ENCODE peak calls at places on chromosomes 16 and 17, in five cellular contexts. One of them, this sample, is unnamed.

GRCh38 chr17:57518587-57519118 is 226.4 kb downstream of the CCDC182 start:
- DNase-seq in SHP77 treated with DMSO at 0.1 percent for 48 hours: peak; percentile 96
- DNase-seq in AG04450: no peak
- DNase-seq in hepatic stellate cell: no peak
- DNase-seq in activated T-cell treated with anti-CD3 and anti-CD28 coated beads for 1 hour: no peak
- DNase-seq in this sample: no peak

GRCh38 chr17:32943647-32944191 is 15.8 kb downstream of the TMEM98 start:
- DNase-seq in hepatic stellate cell: no peak
- DNase-seq in SHP77 treated with DMSO at 0.1 percent for 48 hours: no peak
- DNase-seq in AG04450: peak; percentile 38
- DNase-seq in activated T-cell treated with anti-CD3 and anti-CD28 coated beads for 1 hour: no peak
- DNase-seq in this sample: no peak

GRCh38 chr17:61124562-61124961 is 275.1 kb upstream of the TBX2 start:
- DNase-seq in AG04450: no peak
- DNase-seq in activated T-cell treated with anti-CD3 and anti-CD28 coated beads for 1 hour: no peak
- DNase-seq in hepatic stellate cell: no peak
- DNase-seq in SHP77 treated with DMSO at 0.1 percent for 48 hours: no peak
- DNase-seq in this sample: no peak

GRCh38 chr16:85757341-85757822 is 6.5 kb upstream of the C16orf74 start:
- DNase-seq in hepatic stellate cell: no peak
- DNase-seq in SHP77 treated with DMSO at 0.1 percent for 48 hours: no peak
- DNase-seq in AG04450: peak; percentile 67
- DNase-seq in activated T-cell treated with anti-CD3 and anti-CD28 coated beads for 1 hour: no peak
- DNase-seq in this sample: no peak

GRCh38 chr16:84761448-84762368 is 58.1 kb upstream of the CRISPLD2 start:
- DNase-seq in hepatic stellate cell: no peak
- DNase-seq in SHP77 treated with DMSO at 0.1 percent for 48 hours: no peak
- DNase-seq in activated T-cell treated with anti-CD3 and anti-CD28 coated beads for 1 hour: no peak
- DNase-seq in AG04450: no peak
- DNase-seq in this sample: no peak

GRCh38 chr16:78792952-78793351 is 693.5 kb downstream of the WWOX start:
- DNase-seq in AG04450: no peak
- DNase-seq in hepatic stellate cell: no peak
- DNase-seq in activated T-cell treated with anti-CD3 and anti-CD28 coated beads for 1 hour: no peak
- DNase-seq in SHP77 treated with DMSO at 0.1 percent for 48 hours: no peak
- DNase-seq in this sample: no peak

GRCh38 chr16:82340531-82340930 is 170.5 kb upstream of the MPHOSPH6 start:
- DNase-seq in activated T-cell treated with anti-CD3 and anti-CD28 coated beads for 1 hour: no peak
- DNase-seq in SHP77 treated with DMSO at 0.1 percent for 48 hours: no peak
- DNase-seq in AG04450: no peak
- DNase-seq in hepatic stellate cell: no peak
- DNase-seq in this sample: no peak

GRCh38 chr16:2813661-2814288 is 3.3 kb upstream of the PRSS21 start:
- DNase-seq in AG04450: no peak
- DNase-seq in hepatic stellate cell: no peak
- DNase-seq in SHP77 treated with DMSO at 0.1 percent for 48 hours: no peak
- DNase-seq in activated T-cell treated with anti-CD3 and anti-CD28 coated beads for 1 hour: no peak
- DNase-seq in this sample: no peak

GRCh38 chr16:68470461-68471150 is 22.3 kb upstream of the SMPD3 start:
- DNase-seq in hepatic stellate cell: no peak
- DNase-seq in SHP77 treated with DMSO at 0.1 percent for 48 hours: no peak
- DNase-seq in AG04450: no peak
- DNase-seq in activated T-cell treated with anti-CD3 and anti-CD28 coated beads for 1 hour: no peak
- DNase-seq in this sample: no peak

GRCh38 chr17:74592087-74592990 is at the start of gene CD300LD:
- DNase-seq in AG04450: no peak
- DNase-seq in SHP77 treated with DMSO at 0.1 percent for 48 hours: no peak
- DNase-seq in hepatic stellate cell: no peak
- DNase-seq in activated T-cell treated with anti-CD3 and anti-CD28 coated beads for 1 hour: no peak
- DNase-seq in this sample: no peak

GRCh38 chr17:19904412-19904811 is 36.7 kb upstream of the ULK2 start:
- DNase-seq in hepatic stellate cell: no peak
- DNase-seq in activated T-cell treated with anti-CD3 and anti-CD28 coated beads for 1 hour: no peak
- DNase-seq in SHP77 treated with DMSO at 0.1 percent for 48 hours: no peak
- DNase-seq in AG04450: no peak
- DNase-seq in this sample: no peak

GRCh38 chr16:54459509-54460235 is 173.1 kb upstream of the IRX3 start:
- DNase-seq in AG04450: no peak
- DNase-seq in SHP77 treated with DMSO at 0.1 percent for 48 hours: no peak
- DNase-seq in activated T-cell treated with anti-CD3 and anti-CD28 coated beads for 1 hour: no peak
- DNase-seq in hepatic stellate cell: no peak
- DNase-seq in this sample: no peak

GRCh38 chr16:11708421-11708820 is 34.2 kb downstream of the TXNDC11 start:
- DNase-seq in AG04450: no peak
- DNase-seq in SHP77 treated with DMSO at 0.1 percent for 48 hours: no peak
- DNase-seq in activated T-cell treated with anti-CD3 and anti-CD28 coated beads for 1 hour: no peak
- DNase-seq in hepatic stellate cell: peak; percentile 30
- DNase-seq in this sample: no peak

GRCh38 chr16:14062261-14062660 is 8.9 kb upstream of the MRTFB start:
- DNase-seq in AG04450: no peak
- DNase-seq in hepatic stellate cell: no peak
- DNase-seq in SHP77 treated with DMSO at 0.1 percent for 48 hours: no peak
- DNase-seq in activated T-cell treated with anti-CD3 and anti-CD28 coated beads for 1 hour: no peak
- DNase-seq in this sample: no peak

GRCh38 chr17:44029736-44030135 is 15.0 kb upstream of the TMEM101 start:
- DNase-seq in hepatic stellate cell: no peak
- DNase-seq in activated T-cell treated with anti-CD3 and anti-CD28 coated beads for 1 hour: no peak
- DNase-seq in AG04450: no peak
- DNase-seq in SHP77 treated with DMSO at 0.1 percent for 48 hours: no peak
- DNase-seq in this sample: no peak

GRCh38 chr17:78476973-78477372 is 98.5 kb downstream of the PGS1 start:
- DNase-seq in AG04450: no peak
- DNase-seq in activated T-cell treated with anti-CD3 and anti-CD28 coated beads for 1 hour: no peak
- DNase-seq in SHP77 treated with DMSO at 0.1 percent for 48 hours: no peak
- DNase-seq in hepatic stellate cell: no peak
- DNase-seq in this sample: no peak

GRCh38 chr17:18064053-18064452 is 23.7 kb upstream of the DRG2 start:
- DNase-seq in activated T-cell treated with anti-CD3 and anti-CD28 coated beads for 1 hour: no peak
- DNase-seq in SHP77 treated with DMSO at 0.1 percent for 48 hours: no peak
- DNase-seq in hepatic stellate cell: no peak
- DNase-seq in AG04450: no peak
- DNase-seq in this sample: no peak

GRCh38 chr16:85751665-85752501 is 987 bp upstream of the C16orf74 start:
- DNase-seq in hepatic stellate cell: no peak
- DNase-seq in activated T-cell treated with anti-CD3 and anti-CD28 coated beads for 1 hour: no peak
- DNase-seq in AG04450: no peak
- DNase-seq in SHP77 treated with DMSO at 0.1 percent for 48 hours: no peak
- DNase-seq in this sample: no peak

GRCh38 chr17:10295728-10296343 is 77.0 kb downstream of the MYH13 start:
- DNase-seq in hepatic stellate cell: no peak
- DNase-seq in SHP77 treated with DMSO at 0.1 percent for 48 hours: no peak
- DNase-seq in AG04450: no peak
- DNase-seq in activated T-cell treated with anti-CD3 and anti-CD28 coated beads for 1 hour: no peak
- DNase-seq in this sample: no peak

GRCh38 chr16:50979806-50980620 is 171.1 kb downstream of the SALL1 start:
- DNase-seq in activated T-cell treated with anti-CD3 and anti-CD28 coated beads for 1 hour: no peak
- DNase-seq in hepatic stellate cell: no peak
- DNase-seq in AG04450: no peak
- DNase-seq in SHP77 treated with DMSO at 0.1 percent for 48 hours: no peak
- DNase-seq in this sample: no peak

GRCh38 chr17:15414502-15415348 is 52.7 kb downstream of the CDRT4 start:
- DNase-seq in SHP77 treated with DMSO at 0.1 percent for 48 hours: no peak
- DNase-seq in activated T-cell treated with anti-CD3 and anti-CD28 coated beads for 1 hour: no peak
- DNase-seq in AG04450: no peak
- DNase-seq in hepatic stellate cell: no peak
- DNase-seq in this sample: no peak

GRCh38 chr16:75475420-75475847 is 10.9 kb upstream of the TMEM170A start:
- DNase-seq in SHP77 treated with DMSO at 0.1 percent for 48 hours: no peak
- DNase-seq in AG04450: no peak
- DNase-seq in activated T-cell treated with anti-CD3 and anti-CD28 coated beads for 1 hour: no peak
- DNase-seq in hepatic stellate cell: no peak
- DNase-seq in this sample: no peak

GRCh38 chr16:87072101-87072500 is 245.1 kb downstream of the C16orf95 start:
- DNase-seq in SHP77 treated with DMSO at 0.1 percent for 48 hours: no peak
- DNase-seq in AG04450: no peak
- DNase-seq in activated T-cell treated with anti-CD3 and anti-CD28 coated beads for 1 hour: no peak
- DNase-seq in hepatic stellate cell: no peak
- DNase-seq in this sample: no peak

GRCh38 chr17:52145496-52145895 is 13.0 kb downstream of the CA10 start:
- DNase-seq in activated T-cell treated with anti-CD3 and anti-CD28 coated beads for 1 hour: no peak
- DNase-seq in SHP77 treated with DMSO at 0.1 percent for 48 hours: no peak
- DNase-seq in AG04450: no peak
- DNase-seq in hepatic stellate cell: no peak
- DNase-seq in this sample: no peak

GRCh38 chr17:63819585-63820537 is 7.4 kb upstream of the PSMC5 start:
- DNase-seq in activated T-cell treated with anti-CD3 and anti-CD28 coated beads for 1 hour: no peak
- DNase-seq in AG04450: no peak
- DNase-seq in SHP77 treated with DMSO at 0.1 percent for 48 hours: no peak
- DNase-seq in hepatic stellate cell: no peak
- DNase-seq in this sample: no peak

GRCh38 chr17:6755731-6756184 is at the start of gene XAF1:
- DNase-seq in SHP77 treated with DMSO at 0.1 percent for 48 hours: no peak
- DNase-seq in hepatic stellate cell: peak; percentile 63
- DNase-seq in AG04450: peak; percentile 26
- DNase-seq in activated T-cell treated with anti-CD3 and anti-CD28 coated beads for 1 hour: peak; percentile 54
- DNase-seq in this sample: peak; percentile 13

GRCh38 chr16:49986351-49987124 is 38.5 kb upstream of the CNEP1R1 start:
- DNase-seq in activated T-cell treated with anti-CD3 and anti-CD28 coated beads for 1 hour: no peak
- DNase-seq in hepatic stellate cell: no peak
- DNase-seq in SHP77 treated with DMSO at 0.1 percent for 48 hours: peak; percentile 34
- DNase-seq in AG04450: no peak
- DNase-seq in this sample: no peak

GRCh38 chr16:26762596-26762995 is 304.1 kb upstream of the C16orf82 start:
- DNase-seq in hepatic stellate cell: no peak
- DNase-seq in SHP77 treated with DMSO at 0.1 percent for 48 hours: no peak
- DNase-seq in activated T-cell treated with anti-CD3 and anti-CD28 coated beads for 1 hour: no peak
- DNase-seq in AG04450: no peak
- DNase-seq in this sample: no peak

GRCh38 chr17:44170499-44171201 is at the start of gene ASB16:
- DNase-seq in hepatic stellate cell: peak; percentile 80
- DNase-seq in SHP77 treated with DMSO at 0.1 percent for 48 hours: peak; percentile 75
- DNase-seq in AG04450: no peak
- DNase-seq in activated T-cell treated with anti-CD3 and anti-CD28 coated beads for 1 hour: no peak
- DNase-seq in this sample: no peak